ENCODE peak calls at places on chromosomes 12 and 14, in four cellular contexts. M is activated naive CD4-positive, alpha-beta T cell treated with anti-CD3 and anti-CD28 coated beads, Interleukin-2, amount 10 ng/mL, durations not matched to agents 7 days and 5 days; X is HFFc6; B is CD8-positive, alpha-beta T cell. W is an unnamed sample.

GRCh38 chr12:43662736-43663135 is 95.9 kb downstream of the PUS7L start:
- DNase-seq in M (no peak), X (no peak), B (no peak), W (no peak)

GRCh38 chr14:57486767-57487379 is 6.8 kb downstream of the CCDC198 start:
- DNase-seq in M (no peak), X (peak; percentile 48), B (no peak), W (no peak)

GRCh38 chr12:104485651-104486341 is 29.0 kb downstream of the CHST11 start:
- DNase-seq in M (peak; percentile 74), X (no peak), B (no peak), W (no peak)

GRCh38 chr12:111193067-111193466 is 175.8 kb downstream of the PHETA1 start:
- DNase-seq in M (no peak), X (no peak), B (no peak), W (no peak)

GRCh38 chr12:5078423-5078822 is 34.7 kb downstream of the KCNA5 start:
- DNase-seq in M (no peak), X (no peak), B (no peak), W (no peak)

GRCh38 chr12:57085999-57086950 is 2.6 kb upstream of the NAB2 start:
- DNase-seq in M (peak; percentile 55), X (peak; percentile 66), B (no peak), W (peak; percentile 46)

GRCh38 chr12:11622774-11623375 is 26.6 kb upstream of the ETV6 start:
- DNase-seq in M (no peak), X (no peak), B (no peak), W (no peak)

GRCh38 chr12:98213556-98213955 is 301.8 kb upstream of the TMPO start:
- DNase-seq in M (no peak), X (no peak), B (no peak), W (no peak)

GRCh38 chr14:95703805-95704204 is 10.1 kb downstream of the TCL1A start:
- DNase-seq in M (no peak), X (no peak), B (no peak), W (no peak)

GRCh38 chr14:101122855-101123129 is 219.3 kb upstream of the RTL1 start:
- DNase-seq in M (no peak), X (no peak), B (no peak), W (no peak)

GRCh38 chr12:69688021-69688420 is 11.1 kb downstream of the BEST3 start:
- DNase-seq in M (no peak), X (no peak), B (no peak), W (no peak)

GRCh38 chr12:87856-88255 is 21.3 kb downstream of the IQSEC3 start:
- DNase-seq in M (no peak), X (no peak), B (no peak), W (no peak)

GRCh38 chr14:100295376-100296105 is 10.7 kb downstream of the SLC25A29 start:
- DNase-seq in M (peak; percentile 3), X (no peak), B (no peak), W (no peak)

GRCh38 chr14:103628684-103629502 is at the start of gene KLC1:
- DNase-seq in M (peak; percentile 87), X (peak; percentile 52), B (peak; percentile 67), W (peak; percentile 81)

GRCh38 chr12:113766880-113767878 is 198.9 kb downstream of the RBM19 start:
- DNase-seq in M (no peak), X (peak; percentile 83), B (no peak), W (no peak)

GRCh38 chr14:33946679-33947078 is 4.2 kb downstream of the EGLN3 start:
- DNase-seq in M (no peak), X (no peak), B (no peak), W (no peak)

GRCh38 chr14:103143535-103143934 is 20.3 kb downstream of the TNFAIP2 start:
- DNase-seq in M (no peak), X (peak; percentile 56), B (no peak), W (no peak)

GRCh38 chr12:94718114-94718513 is 67.8 kb upstream of the TMCC3 start:
- DNase-seq in M (no peak), X (no peak), B (no peak), W (no peak)

GRCh38 chr12:26823391-26823790 is 9.6 kb downstream of the ITPR2 start:
- DNase-seq in M (no peak), X (peak; percentile 41), B (no peak), W (no peak)

W was measured in immature natural killer cell.